ENCODE peak calls at places on chromosomes 7 and 10, in six cellular contexts. D is BJ, I is AG09319, V is ovary, E is heart left ventricle, N is foreskin fibroblast. B is an unnamed sample.

GRCh38 chr7:141071260-141071854 is 2.5 kb upstream of the TMEM178B start:
- DNase-seq in V (no peak), N (no peak), E (peak; percentile 28), I (no peak), D (no peak), B (no peak)

GRCh38 chr7:28855538-28856217 is 102.5 kb downstream of the TRIL start:
- DNase-seq in D (peak; percentile 69), N (peak; percentile 97), I (no peak), E (no peak), V (no peak), B (peak; percentile 87)

GRCh38 chr7:2796358-2797352 is 47.5 kb downstream of the GNA12 start:
- DNase-seq in E (peak; percentile 75), D (no peak), V (peak; percentile 94), I (no peak), N (peak; percentile 34), B (no peak)

GRCh38 chr10:4270116-4270515 is 485.1 kb upstream of the KLF6 start:
- DNase-seq in D (no peak), I (peak; percentile 63), E (no peak), V (no peak), N (peak; percentile 86), B (no peak)

GRCh38 chr7:117227091-117227490 is 95.8 kb downstream of the WNT2 start:
- DNase-seq in D (no peak), E (no peak), N (no peak), I (no peak), V (no peak), B (no peak)

GRCh38 chr7:90747521-90747920 is 151.4 kb downstream of the CDK14 start:
- DNase-seq in D (no peak), E (no peak), N (no peak), V (no peak), I (no peak), B (no peak)

GRCh38 chr10:12491491-12491890 is 142.1 kb downstream of the CAMK1D start:
- DNase-seq in E (no peak), D (no peak), N (no peak), I (no peak), V (no peak), B (no peak)

GRCh38 chr7:155767562-155768437 is 44.5 kb downstream of the SHH start:
- DNase-seq in V (no peak), I (no peak), D (no peak), N (no peak), E (no peak), B (no peak)

GRCh38 chr7:97024209-97025129 is at the start of gene DLX5:
- DNase-seq in D (no peak), I (peak; percentile 63), N (peak; percentile 7), E (no peak), V (peak; percentile 49), B (no peak)

GRCh38 chr7:33904680-33905388 is 505 bp upstream of the BMPER start:
- DNase-seq in E (peak; percentile 19), I (no peak), V (peak; percentile 53), N (peak; percentile 68), D (no peak), B (no peak)

GRCh38 chr10:128851281-128851680 is 615.8 kb upstream of the MGMT start:
- DNase-seq in N (no peak), I (no peak), V (no peak), D (no peak), E (no peak), B (no peak)

GRCh38 chr7:111741811-111742240 is 179.5 kb upstream of the IMMP2L start:
- DNase-seq in E (no peak), N (peak; percentile 49), I (peak; percentile 36), V (peak; percentile 44), D (no peak), B (peak; percentile 60)

GRCh38 chr7:25384820-25385560 is 156.7 kb upstream of the NPVF start:
- DNase-seq in V (no peak), E (no peak), N (no peak), D (no peak), I (no peak), B (no peak)

GRCh38 chr7:134315679-134316538 is 821 bp downstream of the SLC35B4 start:
- DNase-seq in E (no peak), I (no peak), N (peak; percentile 20), D (no peak), V (peak; percentile 15), B (no peak)

GRCh38 chr10:48572414-48572813 is 32.5 kb downstream of the ARHGAP22 start:
- DNase-seq in I (no peak), N (peak; percentile 45), D (no peak), V (no peak), E (no peak), B (no peak)

GRCh38 chr10:71367279-71367678 is 29.4 kb upstream of the CDH23 start:
- DNase-seq in E (no peak), N (no peak), V (no peak), I (no peak), D (no peak), B (no peak)

GRCh38 chr10:75718996-75719395 is 287.6 kb downstream of the LRMDA start:
- DNase-seq in V (no peak), N (no peak), D (no peak), E (no peak), I (no peak), B (no peak)

GRCh38 chr10:107163904-107164861 is at the start of gene SORCS1:
- DNase-seq in D (no peak), E (no peak), N (peak; percentile 9), V (no peak), I (no peak), B (no peak)

GRCh38 chr7:158929306-158929705 is 72.9 kb downstream of the DYNC2I1 start:
- DNase-seq in D (no peak), V (no peak), E (no peak), I (no peak), N (no peak), B (no peak)

GRCh38 chr7:134695321-134695860 is 48.7 kb downstream of the BPGM start:
- DNase-seq in D (peak; percentile 74), V (peak; percentile 38), E (no peak), I (peak; percentile 92), N (peak; percentile 73), B (peak; percentile 74)

GRCh38 chr10:28940158-28940888 is 263.0 kb downstream of the BAMBI start:
- DNase-seq in E (no peak), D (no peak), V (no peak), I (no peak), N (no peak), B (no peak)

GRCh38 chr10:89153971-89154370 is 53.1 kb downstream of the CH25H start:
- DNase-seq in V (no peak), I (no peak), N (no peak), E (no peak), D (no peak), B (no peak)

GRCh38 chr7:127833641-127834040 is 181.6 kb downstream of the SND1 start:
- DNase-seq in N (peak; percentile 40), V (no peak), E (no peak), I (peak; percentile 20), D (no peak), B (no peak)

GRCh38 chr10:17005621-17006566 is 123.7 kb downstream of the CUBN start:
- DNase-seq in D (no peak), N (no peak), I (no peak), V (no peak), E (no peak), B (no peak)

GRCh38 chr10:132961-133898 is 2.0 kb upstream of the ZMYND11 start:
- DNase-seq in V (no peak), E (no peak), N (peak; percentile 54), I (no peak), D (peak; percentile 39), B (no peak)

GRCh38 chr10:79104264-79104954 is 35.6 kb downstream of the ZMIZ1 start:
- DNase-seq in N (no peak), I (no peak), V (peak; percentile 88), D (no peak), E (no peak), B (no peak)

GRCh38 chr7:141837683-141838082 is 3.6 kb downstream of the PRSS37 start:
- DNase-seq in I (no peak), V (no peak), E (no peak), D (no peak), N (no peak), B (no peak)

GRCh38 chr10:22505923-22506685 is 160.8 kb downstream of the SPAG6 start:
- DNase-seq in I (no peak), D (no peak), N (peak; percentile 50), V (no peak), E (no peak), B (peak; percentile 11)

GRCh38 chr7:107939472-107940145 is 48.6 kb downstream of the DLD start:
- DNase-seq in V (peak; percentile 79), D (peak; percentile 83), N (peak; percentile 73), I (peak; percentile 30), E (peak; percentile 58), B (no peak)

GRCh38 chr10:42707229-42707628 is 68.9 kb upstream of the ZNF33B start:
- DNase-seq in I (no peak), N (no peak), D (no peak), E (no peak), V (no peak), B (no peak)
- TF ChIP-seq CTCF in I (no peak), N (no peak), D (no peak), E (no peak), V (no peak), B (no peak)

GRCh38 chr7:80098795-80099194 is 35.8 kb upstream of the GNAI1 start:
- DNase-seq in D (no peak), E (no peak), N (no peak), I (no peak), V (no peak), B (no peak)
- TF ChIP-seq CTCF in D (peak; percentile 35), E (peak; percentile 17), N (no peak), I (no peak), V (no peak), B (peak; percentile 19)

DNA sequence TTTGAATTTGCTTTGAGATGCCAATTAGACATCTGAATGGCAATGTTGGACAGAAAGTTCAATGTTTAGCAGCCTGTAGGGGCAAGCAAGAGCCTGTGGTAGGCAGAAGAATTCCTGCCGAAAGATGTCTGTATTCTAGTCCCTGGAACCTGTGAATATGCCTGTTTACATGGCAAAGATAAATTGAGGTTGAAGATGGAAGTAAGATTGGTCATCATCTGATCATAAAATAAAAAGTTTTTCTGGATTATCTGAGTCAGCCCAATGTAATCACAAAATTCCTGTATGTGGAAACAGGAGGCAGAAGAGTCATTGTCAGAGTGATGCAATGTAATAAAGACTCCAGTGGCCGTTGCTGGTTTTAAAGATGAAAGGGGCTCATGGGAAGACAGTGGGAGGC is 430.5 kb downstream of the MDFIC start:
- DNase-seq in N (peak; percentile 85), D (peak; percentile 83), V (no peak), I (peak; percentile 11), E (no peak), B (peak; percentile 57)
- TF ChIP-seq CTCF in N (no peak), D (peak; percentile 51), V (no peak), I (no peak), E (no peak), B (peak; percentile 14)

GRCh38 chr7:86911703-86912102 is 147.8 kb downstream of the ELAPOR2 start:
- DNase-seq in N (peak; percentile 1), D (no peak), E (no peak), I (no peak), V (no peak), B (no peak)

GRCh38 chr7:86918245-86918644 is 141.2 kb downstream of the ELAPOR2 start:
- DNase-seq in E (no peak), V (no peak), I (no peak), D (no peak), N (no peak), B (no peak)

GRCh38 chr7:86916277-86916825 is 143.1 kb downstream of the ELAPOR2 start:
- DNase-seq in I (no peak), V (no peak), E (no peak), N (no peak), D (no peak), B (no peak)

GRCh38 chr7:86914468-86915054 is 144.9 kb downstream of the ELAPOR2 start:
- DNase-seq in I (no peak), D (no peak), E (no peak), N (no peak), V (no peak), B (no peak)

GRCh38 chr7:86913709-86914108 is 145.7 kb downstream of the ELAPOR2 start:
- DNase-seq in D (peak; percentile 72), V (no peak), N (peak; percentile 74), I (peak; percentile 60), E (no peak), B (peak; percentile 69)
- TF ChIP-seq CTCF in D (no peak), V (no peak), N (no peak), I (no peak), E (no peak), B (no peak)